ENCODE peak calls at places on chromosomes 16 and 17, in four cellular contexts. L is AG04450, I is iris pigment epithelial cell, N is A549. Q is an unnamed sample.
A peak's percentile ranks its signal among the peaks of the same experiment; 100 is the strongest.

GRCh38 chr16:12271006-12271405 is 294.5 kb downstream of the SNX29 start:
- DNase-seq in L (no peak), I (peak; percentile 44), N (no peak), Q (no peak)

GRCh38 chr16:8996891-8997290 is 33.2 kb upstream of the USP7 start:
- DNase-seq in L (no peak), I (no peak), N (no peak), Q (no peak)

GRCh38 chr16:87603684-87604571 is 1.6 kb downstream of the JPH3 start:
- DNase-seq in L (no peak), I (no peak), N (no peak), Q (no peak)

GRCh38 chr16:67530013-67530939 is 1.6 kb downstream of the RIPOR1 start:
- DNase-seq in L (no peak), I (peak; percentile 77), N (no peak), Q (no peak)

GRCh38 chr16:84730406-84731106 is 30.8 kb downstream of the USP10 start:
- DNase-seq in L (peak; percentile 83), I (peak; percentile 97), N (peak; percentile 82), Q (peak; percentile 39)

GRCh38 chr17:30477758-30478115 is 529 bp downstream of the GOSR1 start:
- DNase-seq in L (no peak), I (peak; percentile 33), N (peak; percentile 41), Q (peak; percentile 51)

GRCh38 chr17:681738-682137 is 32.9 kb downstream of the VPS53 start:
- DNase-seq in L (no peak), I (peak; percentile 84), N (no peak), Q (no peak)

GRCh38 chr17:28426081-28426519 is 20.1 kb upstream of the SLC46A1 start:
- DNase-seq in L (no peak), I (no peak), N (peak; percentile 58), Q (no peak)

GRCh38 chr16:71648921-71649320 is 22.9 kb downstream of the MARVELD3 start:
- DNase-seq in L (no peak), I (peak; percentile 9), N (peak; percentile 35), Q (no peak)

GRCh38 chr16:57623251-57624043 is 5.0 kb upstream of the ADGRG1 start:
- DNase-seq in L (no peak), I (peak; percentile 53), N (peak; percentile 47), Q (no peak)

GRCh38 chr17:50594040-50594618 is 33.6 kb downstream of the CACNA1G start:
- DNase-seq in L (no peak), I (no peak), N (no peak), Q (no peak)

GRCh38 chr16:69399361-69399760 is 13.6 kb upstream of the TERF2 start:
- DNase-seq in L (no peak), I (no peak), N (no peak), Q (no peak)

GRCh38 chr16:88943131-88943664 is 33.8 kb downstream of the CBFA2T3 start:
- DNase-seq in L (no peak), I (no peak), N (no peak), Q (no peak)

GRCh38 chr17:74767111-74767516 is 9.0 kb downstream of the NAT9 start:
- DNase-seq in L (no peak), I (no peak), N (no peak), Q (no peak)

GRCh38 chr16:22255335-22255734 is 41.9 kb upstream of the POLR3E start:
- DNase-seq in L (no peak), I (no peak), N (no peak), Q (no peak)